ENCODE peak calls at places on chromosomes 6 and 20, in seven cellular contexts. R is stimulated activated CD4-positive, alpha-beta T cell treated with anti-CD3 and anti-CD28 coated beads, Interleukin-15, amount 100 ng/mL, for 1 hour; O is NCI-H1694 treated with DMSO at 0.1 percent for 48 hours; Q is activated T-helper 1 cell treated with anti-CD3 and anti-CD28 coated beads, Interleukin-12 subunit alpha, Interleukin-12 subunit beta, Interleukin-2, Interleukin-4 antibody, amounts not matched to agents 30 ng/mL and 10 ng/mL and 1 ng/mL, durations not matched to agents 14 hours and 24 hours and 36 hours; X is fibroblast of villous mesenchyme; S is left cardiac atrium; J is NCI-H1105. F is an unnamed sample.
A peak's percentile ranks its signal among the peaks of the same experiment; 100 is the strongest.

GRCh38 chr6:45677381-45677992 is 299.8 kb upstream of the SUPT3H start:
- DNase-seq in R (no peak), O (no peak), Q (peak; percentile 47), X (peak; percentile 87), S (no peak), J (no peak), F (no peak)

GRCh38 chr6:24072038-24072746 is 53.8 kb upstream of the NRSN1 start:
- DNase-seq in R (no peak), O (no peak), Q (no peak), X (no peak), S (no peak), J (no peak), F (no peak)

GRCh38 chr6:169932491-169932890 is 181.1 kb downstream of the ERMARD start:
- DNase-seq in R (no peak), O (no peak), Q (no peak), X (no peak), S (no peak), J (no peak), F (no peak)

GRCh38 chr6:83192456-83192855 is 609 bp downstream of the PGM3 start:
- DNase-seq in R (no peak), O (no peak), Q (no peak), X (peak; percentile 27), S (no peak), J (no peak), F (no peak)

GRCh38 chr6:25006565-25007001 is 70.8 kb upstream of the RIPOR2 start:
- DNase-seq in R (no peak), O (no peak), Q (peak; percentile 55), X (peak; percentile 43), S (peak; percentile 58), J (no peak), F (no peak)

GRCh38 chr6:125197795-125198269 is 44.3 kb downstream of the TPD52L1 start:
- DNase-seq in R (no peak), O (no peak), Q (no peak), X (peak; percentile 43), S (peak; percentile 78), J (no peak), F (peak; percentile 28)

GRCh38 chr20:54208492-54209044 is 681 bp downstream of the PFDN4 start:
- DNase-seq in R (no peak), O (no peak), Q (no peak), X (peak; percentile 97), S (no peak), J (no peak), F (peak; percentile 40)

GRCh38 chr6:4665489-4666417 is 110.5 kb upstream of the CDYL start:
- DNase-seq in R (no peak), O (no peak), Q (no peak), X (peak; percentile 43), S (no peak), J (no peak), F (no peak)

GRCh38 chr20:21677261-21677660 is 28.2 kb upstream of the PAX1 start:
- DNase-seq in R (no peak), O (no peak), Q (no peak), X (no peak), S (no peak), J (no peak), F (no peak)

GRCh38 chr20:34262488-34263288 is 21.5 kb downstream of the ASIP start:
- DNase-seq in R (no peak), O (no peak), Q (no peak), X (peak; percentile 73), S (peak; percentile 50), J (no peak), F (no peak)

GRCh38 chr20:34522969-34523871 is 7.0 kb downstream of the DYNLRB1 start:
- DNase-seq in R (peak; percentile 40), O (no peak), Q (peak; percentile 26), X (peak; percentile 70), S (no peak), J (peak; percentile 33), F (peak; percentile 54)

GRCh38 chr6:113970808-113971676 is at the start of gene HDAC2:
- DNase-seq in R (peak; percentile 85), O (peak; percentile 74), Q (peak; percentile 80), X (peak; percentile 74), S (peak; percentile 91), J (peak; percentile 89), F (peak; percentile 79)